ENCODE peak calls at places on chromosomes 6 and 20, in six cellular contexts. One of them, this sample, is unnamed. For H3K27me3, the result is how much of the 10 kb centered on the place peaks cover.

GRCh38 chr6:143397229-143398222 is 53.0 kb downstream of the ADAT2 start:
- DNase-seq in GM06990: no peak
- DNase-seq in body of pancreas: peak
- DNase-seq in HCT116: peak
- DNase-seq in Peyer's patch: no peak
- DNase-seq in mesenchymal stem cell: peak
- DNase-seq in this sample: peak

GRCh38 chr6:28824793-28825731 is 98.7 kb downstream of the TRIM27 start:
- DNase-seq in GM06990: no peak
- DNase-seq in body of pancreas: no peak
- DNase-seq in HCT116: no peak
- DNase-seq in Peyer's patch: no peak
- DNase-seq in mesenchymal stem cell: no peak
- DNase-seq in this sample: no peak

GRCh38 chr20:63206878-63207277 is 9.1 kb downstream of the YTHDF1 start:
- DNase-seq in GM06990: no peak
- DNase-seq in body of pancreas: no peak
- DNase-seq in HCT116: no peak
- DNase-seq in Peyer's patch: no peak
- DNase-seq in mesenchymal stem cell: peak
- DNase-seq in this sample: no peak

GRCh38 chr6:21325201-21325856 is 268.2 kb upstream of the SOX4 start:
- DNase-seq in GM06990: no peak
- DNase-seq in body of pancreas: no peak
- DNase-seq in HCT116: no peak
- DNase-seq in Peyer's patch: no peak
- DNase-seq in mesenchymal stem cell: no peak
- DNase-seq in this sample: no peak

GRCh38 chr6:15465212-15465611 is 197.6 kb downstream of the DTNBP1 start:
- DNase-seq in GM06990: no peak
- DNase-seq in body of pancreas: no peak
- DNase-seq in HCT116: no peak
- DNase-seq in Peyer's patch: no peak
- DNase-seq in mesenchymal stem cell: no peak
- DNase-seq in this sample: no peak

GRCh38 chr6:37399131-37399530 is 33.9 kb upstream of the CMTR1 start:
- DNase-seq in GM06990: no peak
- DNase-seq in body of pancreas: no peak
- DNase-seq in HCT116: no peak
- DNase-seq in Peyer's patch: no peak
- DNase-seq in mesenchymal stem cell: no peak
- DNase-seq in this sample: no peak

GRCh38 chr6:15403094-15403493 is 157.2 kb downstream of the JARID2 start:
- DNase-seq in GM06990: no peak
- DNase-seq in body of pancreas: no peak
- DNase-seq in HCT116: no peak
- DNase-seq in Peyer's patch: no peak
- DNase-seq in mesenchymal stem cell: no peak
- DNase-seq in this sample: no peak

GRCh38 chr6:90846824-90847223 is 260.0 kb upstream of the MAP3K7 start:
- DNase-seq in GM06990: no peak
- DNase-seq in body of pancreas: no peak
- DNase-seq in HCT116: no peak
- DNase-seq in Peyer's patch: no peak
- DNase-seq in mesenchymal stem cell: no peak
- DNase-seq in this sample: no peak

GRCh38 chr20:63520594-63520938 is at the start of gene PPDPF:
- DNase-seq in GM06990: peak
- DNase-seq in body of pancreas: peak
- DNase-seq in HCT116: no peak
- DNase-seq in Peyer's patch: peak
- DNase-seq in mesenchymal stem cell: peak
- DNase-seq in this sample: no peak

GRCh38 chr20:44343162-44343675 is 6.4 kb downstream of the R3HDML start:
- DNase-seq in GM06990: no peak
- DNase-seq in body of pancreas: no peak
- DNase-seq in HCT116: no peak
- DNase-seq in Peyer's patch: no peak
- DNase-seq in mesenchymal stem cell: no peak
- DNase-seq in this sample: no peak

GRCh38 chr6:154648776-154649175 is 84.4 kb upstream of the SCAF8 start:
- DNase-seq in GM06990: no peak
- DNase-seq in body of pancreas: no peak
- DNase-seq in HCT116: no peak
- DNase-seq in Peyer's patch: no peak
- DNase-seq in mesenchymal stem cell: no peak
- DNase-seq in this sample: no peak

GRCh38 chr6:50834929-50835328 is 16.3 kb downstream of the TFAP2B start:
- DNase-seq in GM06990: no peak
- DNase-seq in body of pancreas: no peak
- DNase-seq in HCT116: no peak
- DNase-seq in Peyer's patch: no peak
- DNase-seq in mesenchymal stem cell: no peak
- DNase-seq in this sample: no peak

GRCh38 chr6:3987072-3987471 is 91.9 kb downstream of the FAM217A start:
- DNase-seq in GM06990: no peak
- DNase-seq in body of pancreas: peak
- DNase-seq in HCT116: no peak
- DNase-seq in Peyer's patch: no peak
- DNase-seq in mesenchymal stem cell: peak
- DNase-seq in this sample: no peak

GRCh38 chr6:99993533-99994251 is at the start of gene MCHR2:
- DNase-seq in GM06990: peak
- DNase-seq in body of pancreas: peak
- DNase-seq in HCT116: no peak
- DNase-seq in Peyer's patch: no peak
- DNase-seq in mesenchymal stem cell: no peak
- DNase-seq in this sample: no peak

GRCh38 chr6:70037445-70037844 is 171.1 kb downstream of the COL19A1 start:
- DNase-seq in GM06990: no peak
- DNase-seq in body of pancreas: no peak
- DNase-seq in HCT116: no peak
- DNase-seq in Peyer's patch: no peak
- DNase-seq in mesenchymal stem cell: no peak
- DNase-seq in this sample: no peak

GRCh38 chr6:142381845-142382378 is 80.1 kb downstream of the ADGRG6 start:
- DNase-seq in GM06990: no peak
- DNase-seq in body of pancreas: no peak
- DNase-seq in HCT116: no peak
- DNase-seq in Peyer's patch: no peak
- DNase-seq in mesenchymal stem cell: no peak
- DNase-seq in this sample: no peak

GRCh38 chr6:6725120-6725833 is 136.8 kb downstream of the LY86 start:
- DNase-seq in GM06990: no peak
- DNase-seq in body of pancreas: no peak
- DNase-seq in HCT116: no peak
- DNase-seq in Peyer's patch: no peak
- DNase-seq in mesenchymal stem cell: no peak
- DNase-seq in this sample: no peak

GRCh38 chr20:31565699-31566331 is 39.3 kb upstream of the ID1 start:
- DNase-seq in GM06990: no peak
- DNase-seq in body of pancreas: no peak
- DNase-seq in HCT116: no peak
- DNase-seq in Peyer's patch: no peak
- DNase-seq in mesenchymal stem cell: no peak
- DNase-seq in this sample: no peak

GRCh38 chr6:55678330-55679224 is 99.6 kb upstream of the HMGCLL1 start:
- DNase-seq in GM06990: no peak
- DNase-seq in body of pancreas: peak
- DNase-seq in HCT116: no peak
- DNase-seq in Peyer's patch: no peak
- DNase-seq in mesenchymal stem cell: peak
- DNase-seq in this sample: no peak

GRCh38 chr6:52588087-52588709 is 11.3 kb upstream of the TRAM2 start:
- DNase-seq in GM06990: no peak
- DNase-seq in body of pancreas: no peak
- DNase-seq in HCT116: no peak
- DNase-seq in Peyer's patch: no peak
- DNase-seq in mesenchymal stem cell: no peak
- DNase-seq in this sample: no peak

GRCh38 chr6:40163924-40164323 is 229.7 kb upstream of the MOCS1 start:
- DNase-seq in GM06990: no peak
- DNase-seq in body of pancreas: no peak
- DNase-seq in HCT116: no peak
- DNase-seq in Peyer's patch: no peak
- DNase-seq in mesenchymal stem cell: no peak
- DNase-seq in this sample: no peak
- H3K4me3 ChIP-seq in GM06990: no peak
- H3K4me3 ChIP-seq in body of pancreas: no peak
- H3K4me3 ChIP-seq in HCT116: no peak
- H3K4me3 ChIP-seq in Peyer's patch: no peak
- H3K4me3 ChIP-seq in mesenchymal stem cell: no peak
- H3K4me3 ChIP-seq in this sample: no peak

GRCh38 chr6:44278316-44278715 is 8.1 kb downstream of the TMEM151B start:
- DNase-seq in GM06990: no peak
- DNase-seq in body of pancreas: no peak
- DNase-seq in HCT116: no peak
- DNase-seq in Peyer's patch: no peak
- DNase-seq in mesenchymal stem cell: no peak
- DNase-seq in this sample: no peak

GRCh38 chr6:44276667-44277640 is 6.7 kb downstream of the TMEM151B start:
- DNase-seq in GM06990: no peak
- DNase-seq in body of pancreas: no peak
- DNase-seq in HCT116: no peak
- DNase-seq in Peyer's patch: no peak
- DNase-seq in mesenchymal stem cell: no peak
- DNase-seq in this sample: no peak

GRCh38 chr6:44277763-44278162 is 7.5 kb downstream of the TMEM151B start:
- DNase-seq in GM06990: no peak
- DNase-seq in body of pancreas: no peak
- DNase-seq in HCT116: no peak
- DNase-seq in Peyer's patch: no peak
- DNase-seq in mesenchymal stem cell: no peak
- DNase-seq in this sample: no peak

GRCh38 chr6:44275271-44275748 is 5.1 kb downstream of the TMEM151B start:
- DNase-seq in GM06990: no peak
- DNase-seq in body of pancreas: no peak
- DNase-seq in HCT116: no peak
- DNase-seq in Peyer's patch: no peak
- DNase-seq in mesenchymal stem cell: no peak
- DNase-seq in this sample: no peak

DNA sequence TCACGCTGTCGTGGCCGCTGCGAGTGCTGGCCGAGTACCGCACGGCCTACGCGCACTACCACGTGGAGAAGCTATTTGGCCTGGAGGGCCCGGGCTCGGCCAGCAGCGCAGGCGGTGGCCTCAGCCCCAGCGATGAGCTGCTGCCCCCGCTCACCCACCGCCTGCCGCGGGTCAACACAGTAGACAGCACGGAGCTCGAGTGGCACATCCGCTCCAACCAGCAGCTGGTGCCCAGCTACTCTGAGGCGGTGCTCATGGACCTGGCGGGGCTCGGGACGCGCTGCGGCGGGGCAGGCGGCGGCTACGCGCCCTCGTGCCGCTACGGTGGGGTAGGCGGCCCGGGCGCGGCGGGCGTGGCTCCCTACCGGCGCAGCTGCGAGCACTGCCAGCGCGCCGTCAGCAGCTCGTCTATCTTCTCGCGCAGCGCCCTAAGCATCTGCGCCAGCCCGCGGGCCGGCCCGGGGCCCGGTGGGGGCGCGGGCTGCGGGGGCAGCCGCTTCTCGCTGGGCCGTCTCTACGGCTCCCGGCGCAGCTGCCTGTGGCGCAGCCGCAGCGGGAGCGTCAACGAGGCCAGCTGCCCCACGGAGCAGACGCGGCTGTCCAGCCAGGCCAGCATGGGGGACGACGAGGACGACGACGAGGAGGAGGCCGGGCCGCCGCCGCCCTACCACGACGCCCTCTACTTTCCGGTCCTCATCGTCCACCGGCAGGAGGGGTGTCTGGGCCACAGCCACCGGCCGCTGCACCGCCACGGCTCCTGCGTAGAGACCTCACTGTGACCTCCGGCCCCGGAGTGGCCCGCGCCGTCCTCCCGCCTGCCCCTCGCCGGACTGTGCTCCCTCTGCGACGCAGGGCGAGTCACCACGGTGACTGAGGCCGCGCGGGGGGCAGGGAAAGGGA is 5.7 kb downstream of the TMEM151B start:
- DNase-seq in GM06990: no peak
- DNase-seq in body of pancreas: peak
- DNase-seq in HCT116: no peak
- DNase-seq in Peyer's patch: no peak
- DNase-seq in mesenchymal stem cell: no peak
- DNase-seq in this sample: no peak
- H3K27me3 ChIP-seq in GM06990: under half
- H3K27me3 ChIP-seq in body of pancreas: under half
- H3K27me3 ChIP-seq in HCT116: under half
- H3K27me3 ChIP-seq in Peyer's patch: under half
- H3K27me3 ChIP-seq in mesenchymal stem cell: half or more
- H3K27me3 ChIP-seq in this sample: under half

DNA sequence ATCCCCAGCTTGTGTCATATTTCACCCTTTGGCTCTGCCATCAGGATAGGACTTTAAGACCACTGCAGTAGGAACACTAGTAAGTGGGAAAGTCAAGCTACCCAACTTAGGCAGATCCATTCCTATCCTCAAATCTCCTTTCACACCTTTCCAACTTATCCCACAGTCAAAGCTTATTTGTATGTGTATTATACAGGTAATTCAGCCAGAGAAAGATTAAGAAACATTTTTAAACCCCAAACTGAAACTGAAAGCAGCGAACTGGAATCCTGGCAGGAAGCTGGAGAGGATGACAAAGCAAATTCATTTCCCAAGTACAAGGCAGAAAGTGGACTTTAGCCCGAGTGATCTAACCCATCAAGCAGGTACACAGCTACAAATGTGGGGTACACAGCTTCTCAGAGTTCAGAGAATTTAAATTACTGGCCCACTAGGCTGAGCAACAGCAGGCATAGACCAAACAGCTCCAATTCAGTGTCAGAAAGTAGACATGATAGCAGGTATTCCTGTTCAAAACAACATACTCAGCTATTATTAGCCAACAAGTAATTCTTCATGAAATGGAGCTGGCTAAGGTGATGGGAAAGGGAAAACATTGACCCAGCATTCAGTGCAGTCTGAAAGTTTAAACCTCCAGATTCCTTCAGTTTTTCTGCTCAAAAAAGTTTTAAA is 39.1 kb downstream of the ILRUN start:
- DNase-seq in GM06990: no peak
- DNase-seq in body of pancreas: peak
- DNase-seq in HCT116: no peak
- DNase-seq in Peyer's patch: no peak
- DNase-seq in mesenchymal stem cell: peak
- DNase-seq in this sample: no peak
- H3K4me3 ChIP-seq in GM06990: peak
- H3K4me3 ChIP-seq in body of pancreas: no peak
- H3K4me3 ChIP-seq in HCT116: peak
- H3K4me3 ChIP-seq in Peyer's patch: peak
- H3K4me3 ChIP-seq in mesenchymal stem cell: no peak
- H3K4me3 ChIP-seq in this sample: no peak

GRCh38 chr6:133895573-133896343 is 6.8 kb downstream of the TCF21 start:
- DNase-seq in GM06990: no peak
- DNase-seq in body of pancreas: no peak
- DNase-seq in HCT116: no peak
- DNase-seq in Peyer's patch: no peak
- DNase-seq in mesenchymal stem cell: peak
- DNase-seq in this sample: no peak
- H3K27me3 ChIP-seq in GM06990: under half
- H3K27me3 ChIP-seq in body of pancreas: under half
- H3K27me3 ChIP-seq in HCT116: under half
- H3K27me3 ChIP-seq in Peyer's patch: under half
- H3K27me3 ChIP-seq in mesenchymal stem cell: half or more
- H3K27me3 ChIP-seq in this sample: half or more

This sample was measured in iPS DF 6.9.